ENCODE peak calls at places on chromosomes 5 and 9, in eight cellular contexts. V, F, Y, Z, N, B, L and X are unnamed samples.

GRCh38 chr5:32545102-32545847 is 40.1 kb upstream of the SUB1 start:
- DNase-seq in L (no peak), F (no peak), Y (no peak), Z (no peak), V (no peak), B (no peak), N (peak), X (no peak)

GRCh38 chr5:159017787-159018186 is 81.9 kb downstream of the EBF1 start:
- DNase-seq in L (no peak), Z (peak), V (no peak), F (no peak), N (no peak), Y (peak), B (no peak), X (no peak)

GRCh38 chr9:23005061-23005690 is 558.6 kb downstream of the DMRTA1 start:
- DNase-seq in F (no peak), L (no peak), N (no peak), V (no peak), Z (no peak), Y (peak), B (no peak), X (no peak)

GRCh38 chr5:112628219-112628618 is 109.5 kb upstream of the APC start:
- DNase-seq in V (no peak), Y (no peak), N (no peak), B (no peak), L (no peak), F (no peak), Z (no peak), X (no peak)

GRCh38 chr9:126615251-126615790 is 1.6 kb downstream of the LMX1B start:
- DNase-seq in Y (peak), Z (no peak), B (no peak), L (peak), N (no peak), F (no peak), V (no peak), X (no peak)

GRCh38 chr9:137083418-137084004 is 3.3 kb upstream of the MAN1B1 start:
- DNase-seq in L (no peak), Y (peak), B (peak), F (peak), N (no peak), Z (peak), V (no peak), X (peak)

GRCh38 chr5:150122158-150122510 is 33.5 kb downstream of the PDGFRB start:
- DNase-seq in F (no peak), Y (peak), B (no peak), V (no peak), Z (peak), N (no peak), L (no peak), X (no peak)

GRCh38 chr9:116442528-116442927 is 244.6 kb upstream of the TRIM32 start:
- DNase-seq in V (no peak), Y (no peak), N (no peak), F (no peak), B (no peak), Z (no peak), L (no peak), X (no peak)

GRCh38 chr5:174501461-174502069 is 222.8 kb upstream of the MSX2 start:
- DNase-seq in F (no peak), V (no peak), Z (peak), L (no peak), Y (no peak), N (no peak), B (no peak), X (peak)

GRCh38 chr5:11384441-11385250 is 519.6 kb downstream of the CTNND2 start:
- DNase-seq in Y (no peak), V (no peak), F (no peak), B (no peak), N (no peak), Z (no peak), L (no peak), X (no peak)